ENCODE peak calls at places on chromosomes 2 and 18, in five cellular contexts. R is endothelial cell of umbilical vein, S is Panc1, T is astrocyte, D is SK-N-SH. F is an unnamed sample.

GRCh38 chr2:24922556-24922955 is 2.5 kb upstream of the ADCY3 start:
- DNase-seq in D (no peak), R (no peak), S (no peak), T (no peak), F (no peak)

GRCh38 chr18:48304906-48305693 is 104.1 kb downstream of the ZBTB7C start:
- DNase-seq in D (no peak), R (no peak), T (no peak), S (no peak), F (no peak)

GRCh38 chr2:118987886-118988285 is 45.9 kb downstream of the MARCO start:
- DNase-seq in R (no peak), T (no peak), S (no peak), D (no peak), F (no peak)

GRCh38 chr18:79503406-79503805 is 107.7 kb downstream of the NFATC1 start:
- DNase-seq in S (no peak), T (no peak), D (no peak), R (no peak), F (no peak)

GRCh38 chr2:152594022-152594712 is 123.1 kb downstream of the PRPF40A start:
- DNase-seq in S (no peak), D (no peak), R (no peak), T (no peak), F (no peak)

GRCh38 chr2:230942371-230942770 is 17.3 kb upstream of the GPR55 start:
- DNase-seq in D (peak; percentile 23), T (no peak), S (no peak), R (no peak), F (no peak)

GRCh38 chr2:71801969-71802368 is 345.7 kb downstream of the CYP26B1 start:
- DNase-seq in S (no peak), D (peak; percentile 51), T (peak; percentile 20), R (peak; percentile 47), F (peak; percentile 19)

GRCh38 chr2:9213477-9214051 is 7.0 kb downstream of the ASAP2 start:
- DNase-seq in D (no peak), S (no peak), R (no peak), T (no peak), F (no peak)

GRCh38 chr18:906416-907170 is 1.9 kb downstream of the ADCYAP1 start:
- DNase-seq in S (no peak), D (peak; percentile 23), T (no peak), R (no peak), F (peak; percentile 64)

GRCh38 chr2:216545359-216545758 is 46.7 kb downstream of the RPL37A start:
- DNase-seq in R (peak; percentile 22), T (peak; percentile 74), D (no peak), S (no peak), F (no peak)

GRCh38 chr2:33411765-33412164 is 64.7 kb upstream of the RASGRP3 start:
- DNase-seq in R (no peak), D (no peak), S (no peak), T (peak; percentile 63), F (no peak)

GRCh38 chr2:218882866-218883366 is 2.3 kb downstream of the WNT10A start:
- DNase-seq in R (no peak), D (peak; percentile 32), S (no peak), T (no peak), F (peak; percentile 29)

GRCh38 chr2:134258684-134259408 is 5.0 kb downstream of the MGAT5 start:
- DNase-seq in T (no peak), R (no peak), D (no peak), S (no peak), F (no peak)

GRCh38 chr18:8247700-8248099 is 361.5 kb upstream of the RAB12 start:
- DNase-seq in D (no peak), S (no peak), T (no peak), R (no peak), F (no peak)

GRCh38 chr2:190961918-190962487 is 52.0 kb downstream of the STAT1 start:
- DNase-seq in R (no peak), S (no peak), D (no peak), T (peak; percentile 69), F (no peak)

GRCh38 chr2:200673191-200673590 is 87.4 kb downstream of the AOX1 start:
- DNase-seq in R (no peak), S (no peak), T (no peak), D (no peak), F (no peak)

GRCh38 chr2:64260817-64261216 is 116.6 kb upstream of the PELI1 start:
- DNase-seq in R (peak; percentile 82), T (no peak), S (no peak), D (no peak), F (no peak)

GRCh38 chr18:24862225-24862893 is 401.9 kb downstream of the HRH4 start:
- DNase-seq in R (peak; percentile 63), D (no peak), T (no peak), S (no peak), F (no peak)

GRCh38 chr2:63649829-63650228 is 61.1 kb downstream of the MDH1 start:
- DNase-seq in T (no peak), R (no peak), S (no peak), D (no peak), F (no peak)

GRCh38 chr2:129727286-129727685 is 252.2 kb upstream of the RAB6C start:
- DNase-seq in D (no peak), R (no peak), S (no peak), T (no peak), F (no peak)

GRCh38 chr2:70482401-70482800 is 71.2 kb downstream of the TGFA start:
- DNase-seq in T (no peak), S (no peak), R (no peak), D (no peak), F (no peak)

DNA sequence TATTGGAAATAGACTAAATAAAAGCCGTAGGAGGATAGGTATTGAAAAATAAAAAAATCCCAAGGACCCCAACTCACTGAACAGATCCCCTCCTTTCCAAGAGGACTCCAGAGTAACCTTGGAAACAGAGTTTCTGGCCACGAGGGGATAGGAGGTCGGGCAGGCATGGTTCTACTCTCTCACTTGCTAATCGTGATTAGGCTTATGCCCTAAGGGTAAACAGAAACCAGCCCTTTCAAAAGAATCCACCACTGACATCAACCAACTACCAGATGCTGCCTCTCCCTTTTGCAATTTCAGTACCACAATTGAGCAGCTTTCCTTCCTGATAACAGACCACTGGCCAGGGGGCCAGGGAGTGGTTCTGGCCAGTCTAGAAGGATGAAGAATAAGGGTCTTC is 477.8 kb downstream of the EIPR1 start:
- DNase-seq in T (no peak), S (no peak), D (peak; percentile 79), R (no peak), F (peak; percentile 66)
- TF ChIP-seq CTCF in T (no peak), S (no peak), D (no peak), R (no peak), F (no peak)

DNA sequence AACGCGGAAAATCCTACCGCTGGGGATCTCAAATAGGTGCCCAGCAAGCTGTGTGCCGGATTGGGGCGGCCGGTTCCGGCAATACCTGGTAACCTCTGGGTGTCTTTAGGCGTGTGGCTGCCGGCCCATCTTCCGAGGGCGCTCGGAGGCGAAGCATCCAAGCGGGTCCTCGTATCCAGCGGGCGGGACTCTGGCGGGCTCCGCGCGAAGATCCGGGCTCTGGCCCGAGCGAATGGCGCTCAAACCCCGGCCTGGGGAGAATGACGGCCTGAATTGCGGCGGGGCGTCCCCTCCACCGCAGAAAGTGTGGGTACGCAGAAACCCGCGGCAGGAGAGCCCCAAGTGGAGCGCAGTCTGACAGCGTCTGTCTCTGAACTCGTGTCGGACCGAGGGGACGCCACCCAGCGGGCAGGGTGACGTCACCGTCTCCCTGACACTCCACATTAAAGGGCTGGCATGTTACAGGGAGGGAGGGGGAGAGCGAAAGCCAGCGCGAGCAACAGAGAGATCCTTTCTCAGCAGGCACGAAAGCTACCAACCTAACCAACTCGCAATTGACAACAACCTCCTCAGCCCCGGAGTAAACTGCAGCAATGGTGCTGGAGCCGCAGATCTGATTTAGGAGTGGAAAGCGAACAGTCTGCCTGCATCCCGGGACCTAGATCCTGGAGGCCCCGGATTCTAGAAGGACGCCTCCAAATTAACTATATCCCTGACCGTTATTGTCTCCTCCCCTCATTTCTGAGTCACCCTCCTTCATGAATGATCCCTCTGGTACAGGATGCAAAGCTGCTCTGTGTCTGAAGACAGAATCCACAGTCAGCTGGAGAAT is at the start of gene SKOR2:
- DNase-seq in R (no peak), T (no peak), S (no peak), D (peak; percentile 74), F (no peak)
- H3K27me3 ChIP-seq in R (peaks cover 62% of the 10 kb centered on the region), T (peaks cover 79% of the 10 kb centered on the region), S (peaks cover 7% of the 10 kb centered on the region), D (peaks cover 59% of the 10 kb centered on the region), F (peaks cover 92% of the 10 kb centered on the region)

GRCh38 chr2:89818873-89819272 is 1127.4 kb downstream of the RPIA start:
- DNase-seq in T (no peak), S (no peak), D (no peak), R (no peak), F (no peak)

GRCh38 chr2:89819809-89820208 is 1128.3 kb downstream of the RPIA start:
- DNase-seq in T (no peak), S (no peak), D (no peak), R (no peak), F (no peak)

GRCh38 chr2:89823556-89823955 is 1132.1 kb downstream of the RPIA start:
- DNase-seq in D (no peak), R (no peak), T (no peak), S (no peak), F (no peak)

GRCh38 chr2:89820248-89820647 is 1128.8 kb downstream of the RPIA start:
- DNase-seq in D (no peak), S (no peak), T (no peak), R (no peak), F (no peak)

DNA sequence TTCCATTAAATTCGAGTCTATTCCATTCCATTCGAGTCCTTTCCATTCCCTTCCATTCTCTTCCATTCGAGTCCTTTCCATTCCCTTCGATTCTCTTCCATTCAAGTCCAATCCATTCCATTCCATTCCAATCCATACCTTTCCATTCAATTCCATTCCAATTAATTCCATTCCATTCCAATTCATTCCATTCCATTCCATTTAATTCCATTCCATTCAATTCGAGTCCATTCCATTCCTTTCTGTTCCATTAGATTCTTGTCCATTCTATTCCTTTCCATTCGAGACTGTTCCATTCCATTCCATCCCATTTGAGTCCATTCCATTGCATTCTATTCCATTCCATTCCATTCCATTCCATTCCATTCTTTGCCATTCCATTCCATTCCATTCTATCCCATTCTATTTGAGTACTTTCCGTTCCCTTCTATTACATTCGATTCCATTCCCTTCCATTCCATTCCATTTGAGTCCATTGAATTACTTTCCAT is 1130.0 kb downstream of the RPIA start:
- DNase-seq in T (no peak), D (no peak), R (no peak), S (no peak), F (no peak)
- H3K9me3 ChIP-seq in T (peaks cover 57% of the 10 kb centered on the region), D (no peaks in the 10 kb centered on the region), R (peaks cover 68% of the 10 kb centered on the region), S (no peaks in the 10 kb centered on the region), F (no peaks in the 10 kb centered on the region)

GRCh38 chr2:225667465-225667864 is 268.0 kb downstream of the NYAP2 start:
- DNase-seq in R (no peak), T (no peak), D (no peak), S (no peak), F (no peak)

GRCh38 chr2:225670111-225670974 is 270.8 kb downstream of the NYAP2 start:
- DNase-seq in D (peak; percentile 17), S (no peak), R (peak; percentile 39), T (peak; percentile 35), F (no peak)

DNA sequence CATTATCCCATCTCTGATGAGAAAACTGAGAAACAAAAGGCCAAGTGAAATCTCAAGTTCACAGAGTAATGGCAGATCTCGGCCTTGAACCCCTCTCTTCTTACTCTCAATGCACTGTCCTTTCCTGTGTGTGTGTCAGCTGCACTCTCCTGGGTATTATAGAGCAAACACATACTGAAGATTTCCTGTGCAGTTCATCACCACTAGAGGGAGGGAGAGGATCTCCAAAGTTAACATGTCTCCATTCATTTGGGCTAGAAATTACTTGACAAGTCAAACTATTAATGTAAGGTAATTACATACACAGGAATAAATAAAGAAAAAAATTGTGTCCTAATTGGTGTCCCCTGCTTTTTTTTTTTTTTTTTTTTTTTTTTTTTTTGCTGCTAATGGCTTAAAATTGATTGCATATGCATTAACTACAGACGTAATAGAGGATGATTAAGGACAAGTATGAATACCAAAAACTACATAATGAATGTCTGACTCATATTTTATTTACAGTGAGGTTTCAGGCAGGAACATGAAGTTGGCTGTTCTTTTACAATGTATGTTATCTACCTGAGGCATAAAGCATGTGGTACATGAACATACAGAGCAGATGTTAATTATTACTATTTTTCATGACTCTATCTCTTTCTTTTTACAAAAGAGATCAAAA is 269.2 kb downstream of the NYAP2 start:
- DNase-seq in T (peak; percentile 57), R (peak; percentile 54), D (peak; percentile 42), S (no peak), F (peak; percentile 27)
- TF ChIP-seq CTCF in T (peak; percentile 89), R (peak; percentile 67), D (peak; percentile 90), S (peak; percentile 84), F (peak; percentile 90)

F was measured in BE2C.